ENCODE peak calls at places on chromosome 2, in ten cellular contexts. One of them, this sample, is unnamed.
A peak's percentile ranks its signal among the peaks of the same experiment; 100 is the strongest.

GRCh38 chr2:35614640-35615039 is 740.9 kb upstream of the CRIM1 start:
- DNase-seq in NK-92 treated with Interleukin-12 subunit alpha and Interleukin-12 subunit beta, amount 100 ng/mL, for 24 hours: no peak
- DNase-seq in GM23248: no peak
- DNase-seq in T-helper 9 cell: no peak
- DNase-seq in HT-29: no peak
- DNase-seq in nucleus accumbens: no peak
- DNase-seq in MM.1S: no peak
- DNase-seq in naive thymus-derived CD4-positive, alpha-beta T cell: no peak
- DNase-seq in EH: no peak
- DNase-seq in H1: no peak
- DNase-seq in this sample: no peak

GRCh38 chr2:231069379-231070054 is 12.8 kb downstream of the PSMD1 start:
- DNase-seq in GM23248: peak; percentile 78
- DNase-seq in HT-29: no peak
- DNase-seq in T-helper 9 cell: no peak
- DNase-seq in EH: peak; percentile 18
- DNase-seq in nucleus accumbens: no peak
- DNase-seq in NK-92 treated with Interleukin-12 subunit alpha and Interleukin-12 subunit beta, amount 100 ng/mL, for 24 hours: peak; percentile 11
- DNase-seq in H1: no peak
- DNase-seq in MM.1S: no peak
- DNase-seq in naive thymus-derived CD4-positive, alpha-beta T cell: no peak
- DNase-seq in this sample: peak; percentile 81

GRCh38 chr2:172639823-172640222 is 83.9 kb downstream of the PDK1 start:
- DNase-seq in GM23248: peak; percentile 90
- DNase-seq in H1: no peak
- DNase-seq in EH: peak; percentile 90
- DNase-seq in HT-29: no peak
- DNase-seq in MM.1S: no peak
- DNase-seq in naive thymus-derived CD4-positive, alpha-beta T cell: no peak
- DNase-seq in T-helper 9 cell: no peak
- DNase-seq in NK-92 treated with Interleukin-12 subunit alpha and Interleukin-12 subunit beta, amount 100 ng/mL, for 24 hours: no peak
- DNase-seq in nucleus accumbens: no peak
- DNase-seq in this sample: peak; percentile 99

GRCh38 chr2:72576459-72576858 is 249.4 kb downstream of the EXOC6B start:
- DNase-seq in T-helper 9 cell: no peak
- DNase-seq in naive thymus-derived CD4-positive, alpha-beta T cell: no peak
- DNase-seq in nucleus accumbens: no peak
- DNase-seq in H1: no peak
- DNase-seq in EH: no peak
- DNase-seq in GM23248: no peak
- DNase-seq in NK-92 treated with Interleukin-12 subunit alpha and Interleukin-12 subunit beta, amount 100 ng/mL, for 24 hours: no peak
- DNase-seq in HT-29: no peak
- DNase-seq in MM.1S: no peak
- DNase-seq in this sample: no peak

GRCh38 chr2:233325814-233326213 is 18.2 kb downstream of the SAG start:
- DNase-seq in H1: no peak
- DNase-seq in GM23248: no peak
- DNase-seq in EH: no peak
- DNase-seq in naive thymus-derived CD4-positive, alpha-beta T cell: no peak
- DNase-seq in MM.1S: no peak
- DNase-seq in HT-29: no peak
- DNase-seq in nucleus accumbens: no peak
- DNase-seq in T-helper 9 cell: no peak
- DNase-seq in NK-92 treated with Interleukin-12 subunit alpha and Interleukin-12 subunit beta, amount 100 ng/mL, for 24 hours: no peak
- DNase-seq in this sample: no peak

GRCh38 chr2:71496156-71496770 is 42.9 kb downstream of the DYSF start:
- DNase-seq in EH: no peak
- DNase-seq in GM23248: no peak
- DNase-seq in NK-92 treated with Interleukin-12 subunit alpha and Interleukin-12 subunit beta, amount 100 ng/mL, for 24 hours: no peak
- DNase-seq in nucleus accumbens: no peak
- DNase-seq in H1: no peak
- DNase-seq in naive thymus-derived CD4-positive, alpha-beta T cell: no peak
- DNase-seq in MM.1S: no peak
- DNase-seq in T-helper 9 cell: no peak
- DNase-seq in HT-29: no peak
- DNase-seq in this sample: no peak

GRCh38 chr2:175039031-175039430 is 33.9 kb upstream of the CHN1 start:
- DNase-seq in GM23248: no peak
- DNase-seq in MM.1S: no peak
- DNase-seq in H1: no peak
- DNase-seq in HT-29: no peak
- DNase-seq in nucleus accumbens: no peak
- DNase-seq in T-helper 9 cell: no peak
- DNase-seq in naive thymus-derived CD4-positive, alpha-beta T cell: no peak
- DNase-seq in NK-92 treated with Interleukin-12 subunit alpha and Interleukin-12 subunit beta, amount 100 ng/mL, for 24 hours: no peak
- DNase-seq in EH: no peak
- DNase-seq in this sample: no peak

GRCh38 chr2:55721601-55722215 is 28.1 kb upstream of the PNPT1 start:
- DNase-seq in naive thymus-derived CD4-positive, alpha-beta T cell: no peak
- DNase-seq in GM23248: peak; percentile 8
- DNase-seq in NK-92 treated with Interleukin-12 subunit alpha and Interleukin-12 subunit beta, amount 100 ng/mL, for 24 hours: no peak
- DNase-seq in H1: no peak
- DNase-seq in HT-29: peak; percentile 38
- DNase-seq in T-helper 9 cell: no peak
- DNase-seq in MM.1S: no peak
- DNase-seq in nucleus accumbens: no peak
- DNase-seq in EH: peak; percentile 22
- DNase-seq in this sample: peak; percentile 73

GRCh38 chr2:15758779-15759343 is 167.2 kb downstream of the DDX1 start:
- DNase-seq in NK-92 treated with Interleukin-12 subunit alpha and Interleukin-12 subunit beta, amount 100 ng/mL, for 24 hours: no peak
- DNase-seq in H1: no peak
- DNase-seq in naive thymus-derived CD4-positive, alpha-beta T cell: no peak
- DNase-seq in nucleus accumbens: no peak
- DNase-seq in HT-29: no peak
- DNase-seq in GM23248: no peak
- DNase-seq in MM.1S: no peak
- DNase-seq in T-helper 9 cell: no peak
- DNase-seq in EH: no peak
- DNase-seq in this sample: no peak

GRCh38 chr2:134229540-134229939 is 24.3 kb upstream of the MGAT5 start:
- DNase-seq in HT-29: no peak
- DNase-seq in T-helper 9 cell: no peak
- DNase-seq in nucleus accumbens: no peak
- DNase-seq in H1: no peak
- DNase-seq in MM.1S: no peak
- DNase-seq in EH: no peak
- DNase-seq in GM23248: no peak
- DNase-seq in naive thymus-derived CD4-positive, alpha-beta T cell: no peak
- DNase-seq in NK-92 treated with Interleukin-12 subunit alpha and Interleukin-12 subunit beta, amount 100 ng/mL, for 24 hours: no peak
- DNase-seq in this sample: no peak

GRCh38 chr2:41879367-41879871 is 168.4 kb upstream of the PKDCC start:
- DNase-seq in GM23248: no peak
- DNase-seq in MM.1S: no peak
- DNase-seq in nucleus accumbens: no peak
- DNase-seq in HT-29: no peak
- DNase-seq in naive thymus-derived CD4-positive, alpha-beta T cell: no peak
- DNase-seq in T-helper 9 cell: no peak
- DNase-seq in NK-92 treated with Interleukin-12 subunit alpha and Interleukin-12 subunit beta, amount 100 ng/mL, for 24 hours: no peak
- DNase-seq in EH: no peak
- DNase-seq in H1: no peak
- DNase-seq in this sample: no peak